ENCODE peak calls at places on chromosomes 1 and 21, in four cellular contexts. Q is mesendoderm, N is IMR-90, T is H9. H is an unnamed sample.

GRCh38 chr1:212162635-212163034 is 122.6 kb upstream of the PPP2R5A start:
- DNase-seq in Q (no peak), N (peak), T (no peak), H (no peak)

GRCh38 chr1:53656062-53656915 is 82.7 kb downstream of the GLIS1 start:
- DNase-seq in Q (no peak), N (peak), T (no peak), H (no peak)

GRCh38 chr1:31795801-31796621 is 19.8 kb downstream of the SPOCD1 start:
- DNase-seq in Q (no peak), N (peak), T (no peak), H (no peak)

GRCh38 chr1:174680101-174680500 is 232.3 kb downstream of the GPR52 start:
- DNase-seq in Q (no peak), N (no peak), T (no peak), H (no peak)

GRCh38 chr1:44609412-44609767 is 64.9 kb downstream of the TMEM53 start:
- DNase-seq in Q (peak), N (peak), T (peak), H (peak)

GRCh38 chr1:240559781-240560180 is 52.2 kb downstream of the GREM2 start:
- DNase-seq in Q (no peak), N (no peak), T (no peak), H (no peak)

GRCh38 chr1:86499987-86500593 is 31.4 kb downstream of the CLCA1 start:
- DNase-seq in Q (peak), N (peak), T (no peak), H (no peak)

GRCh38 chr1:108829498-108829916 is 27.4 kb downstream of the AKNAD1 start:
- DNase-seq in Q (no peak), N (peak), T (no peak), H (no peak)

GRCh38 chr1:23645338-23645737 is 46.3 kb upstream of the RPL11 start:
- DNase-seq in Q (no peak), N (no peak), T (no peak), H (no peak)

GRCh38 chr1:169680377-169681019 is 30.9 kb downstream of the SELL start:
- DNase-seq in Q (no peak), N (no peak), T (no peak), H (no peak)

GRCh38 chr1:37850352-37850955 is 8.9 kb downstream of the MTF1 start:
- DNase-seq in Q (no peak), N (peak), T (no peak), H (no peak)

GRCh38 chr1:206004821-206005220 is 1.6 kb upstream of the RAB7B start:
- DNase-seq in Q (no peak), N (no peak), T (no peak), H (no peak)

GRCh38 chr1:111948209-111949131 is 41.0 kb downstream of the KCND3 start:
- DNase-seq in Q (peak), N (no peak), T (no peak), H (no peak)

GRCh38 chr1:212247179-212247721 is 38.0 kb upstream of the PPP2R5A start:
- DNase-seq in Q (no peak), N (peak), T (no peak), H (no peak)

GRCh38 chr1:219174672-219175564 is 1.2 kb downstream of the LYPLAL1 start:
- DNase-seq in Q (peak), N (peak), T (no peak), H (peak)

GRCh38 chr1:157146244-157146643 is 8.0 kb upstream of the ETV3 start:
- DNase-seq in Q (no peak), N (no peak), T (no peak), H (no peak)
- H3K4ac ChIP-seq in Q (no peak), N (no peak), T (no peak), H (no peak)

DNA sequence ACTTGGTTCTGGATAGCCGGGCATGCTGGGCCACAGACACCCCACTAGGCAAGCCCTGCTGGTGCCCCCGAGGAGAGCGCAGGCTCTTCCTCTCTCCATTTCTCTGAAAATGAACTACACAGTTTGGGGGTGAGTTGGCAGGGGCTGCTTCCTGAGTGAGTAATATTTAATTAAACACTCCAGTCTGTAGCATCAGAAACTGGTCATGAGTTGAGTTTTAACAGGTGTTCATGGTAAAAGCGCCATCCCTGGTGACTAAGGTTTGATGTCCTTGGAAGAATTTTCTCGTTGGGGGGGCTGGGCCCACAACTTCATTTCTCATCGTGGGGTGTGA is 1.7 kb downstream of the SPSB1 start:
- DNase-seq in Q (no peak), N (peak), T (no peak), H (no peak)
- H3K4ac ChIP-seq in Q (no peak), N (peak), T (no peak), H (no peak)

GRCh38 chr21:34892196-34892595 is 156.9 kb downstream of the RUNX1 start:
- DNase-seq in Q (no peak), N (peak), T (no peak), H (no peak)

GRCh38 chr21:34890724-34891609 is 158.1 kb downstream of the RUNX1 start:
- DNase-seq in Q (peak), N (peak), T (peak), H (peak)

GRCh38 chr21:34891610-34891943 is 157.5 kb downstream of the RUNX1 start:
- DNase-seq in Q (no peak), N (no peak), T (no peak), H (no peak)

GRCh38 chr21:34897828-34898227 is 151.3 kb downstream of the RUNX1 start:
- DNase-seq in Q (no peak), N (no peak), T (no peak), H (no peak)

DNA sequence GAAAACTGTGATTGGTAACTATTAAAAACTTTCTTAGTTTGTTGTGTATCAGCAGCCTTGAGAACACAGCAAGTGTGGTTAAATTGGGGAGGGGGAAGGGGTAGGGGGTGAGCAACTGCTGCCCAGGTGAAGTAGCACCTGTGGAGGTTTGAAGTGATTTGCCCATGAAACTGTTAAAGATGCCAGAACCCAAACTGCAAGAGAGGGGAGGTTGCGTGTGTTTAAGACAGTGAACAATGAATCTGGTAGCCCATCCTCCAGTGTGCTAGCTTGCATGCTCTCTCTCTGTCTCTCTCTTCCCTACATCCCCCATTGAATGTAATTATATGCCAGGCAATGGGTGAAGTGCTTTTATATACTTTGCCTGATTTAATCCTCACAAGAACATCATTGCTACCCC is 154.7 kb downstream of the RUNX1 start:
- DNase-seq in Q (no peak), N (no peak), T (no peak), H (no peak)
- H3K4ac ChIP-seq in Q (no peak), N (no peak), T (no peak), H (no peak)

GRCh38 chr21:20661221-20661620 is 337.0 kb upstream of the NCAM2 start:
- DNase-seq in Q (no peak), N (no peak), T (no peak), H (no peak)
- H3K4ac ChIP-seq in Q (no peak), N (no peak), T (no peak), H (no peak)

H was measured in neuronal stem cell.